ENCODE peak calls at places on chromosomes 13 and 19, in nine cellular contexts. U is tibial nerve; N is endodermal cell; I is pancreas; G is uterus; Q is tibial artery; O is CD4-positive, CD25-positive, alpha-beta regulatory T cell; Y is stomach; D is AG04450. M is an unnamed sample.

GRCh38 chr19:43809762-43810696 is 7.8 kb upstream of the LYPD5 start:
- DNase-seq in U (no peak), N (no peak), I (no peak), G (no peak), Q (no peak), O (peak), Y (no peak), D (peak), M (no peak)

GRCh38 chr13:51125495-51126226 is 14.6 kb upstream of the C13orf42 start:
- DNase-seq in U (no peak), N (peak), I (peak), G (peak), Q (peak), O (peak), Y (peak), D (peak), M (no peak)

GRCh38 chr13:77896977-77897376 is 21.7 kb downstream of the EDNRB start:
- DNase-seq in U (no peak), N (no peak), I (no peak), G (no peak), Q (no peak), O (no peak), Y (no peak), D (no peak), M (no peak)

GRCh38 chr13:69970521-69970920 is 137.1 kb upstream of the ATXN8OS start:
- DNase-seq in U (no peak), N (peak), I (no peak), G (no peak), Q (no peak), O (no peak), Y (no peak), D (no peak), M (peak)

GRCh38 chr13:65597839-65598818 is 1632.0 kb downstream of the PCDH9 start:
- DNase-seq in U (no peak), N (peak), I (no peak), G (no peak), Q (no peak), O (no peak), Y (no peak), D (peak), M (no peak)

GRCh38 chr13:105774739-105775460 is 760.6 kb downstream of the EFNB2 start:
- DNase-seq in U (no peak), N (peak), I (peak), G (no peak), Q (no peak), O (no peak), Y (no peak), D (no peak), M (peak)

GRCh38 chr19:35727053-35727955 is 9.5 kb downstream of the KMT2B start:
- DNase-seq in U (no peak), N (no peak), I (no peak), G (no peak), Q (no peak), O (no peak), Y (no peak), D (no peak), M (no peak)

GRCh38 chr19:57016491-57016890 is 103.3 kb upstream of the USP29 start:
- DNase-seq in U (no peak), N (no peak), I (no peak), G (no peak), Q (no peak), O (no peak), Y (no peak), D (no peak), M (no peak)

GRCh38 chr13:26502826-26503225 is 54.7 kb upstream of the WASF3 start:
- DNase-seq in U (no peak), N (peak), I (no peak), G (no peak), Q (peak), O (no peak), Y (no peak), D (peak), M (no peak)

GRCh38 chr13:96958286-96958891 is 35.9 kb downstream of the OXGR1 start:
- DNase-seq in U (no peak), N (no peak), I (peak), G (no peak), Q (no peak), O (no peak), Y (peak), D (no peak), M (no peak)

GRCh38 chr13:28047784-28048388 is 52.5 kb downstream of the FLT3 start:
- DNase-seq in U (no peak), N (no peak), I (no peak), G (no peak), Q (no peak), O (no peak), Y (no peak), D (no peak), M (peak)

GRCh38 chr13:32537580-32538233 is 888 bp downstream of the N4BP2L2 start:
- DNase-seq in U (no peak), N (peak), I (peak), G (peak), Q (peak), O (peak), Y (peak), D (no peak), M (no peak)

GRCh38 chr19:4379383-4380253 is 20.7 kb downstream of the SH3GL1 start:
- DNase-seq in U (no peak), N (no peak), I (peak), G (peak), Q (no peak), O (peak), Y (peak), D (no peak), M (peak)

GRCh38 chr19:49936549-49936948 is 7.2 kb upstream of the NUP62 start:
- DNase-seq in U (no peak), N (no peak), I (no peak), G (no peak), Q (no peak), O (no peak), Y (no peak), D (no peak), M (no peak)

GRCh38 chr19:38266981-38267597 is 2.7 kb downstream of the SPINT2 start:
- DNase-seq in U (no peak), N (no peak), I (no peak), G (no peak), Q (no peak), O (no peak), Y (no peak), D (peak), M (peak)

DNA sequence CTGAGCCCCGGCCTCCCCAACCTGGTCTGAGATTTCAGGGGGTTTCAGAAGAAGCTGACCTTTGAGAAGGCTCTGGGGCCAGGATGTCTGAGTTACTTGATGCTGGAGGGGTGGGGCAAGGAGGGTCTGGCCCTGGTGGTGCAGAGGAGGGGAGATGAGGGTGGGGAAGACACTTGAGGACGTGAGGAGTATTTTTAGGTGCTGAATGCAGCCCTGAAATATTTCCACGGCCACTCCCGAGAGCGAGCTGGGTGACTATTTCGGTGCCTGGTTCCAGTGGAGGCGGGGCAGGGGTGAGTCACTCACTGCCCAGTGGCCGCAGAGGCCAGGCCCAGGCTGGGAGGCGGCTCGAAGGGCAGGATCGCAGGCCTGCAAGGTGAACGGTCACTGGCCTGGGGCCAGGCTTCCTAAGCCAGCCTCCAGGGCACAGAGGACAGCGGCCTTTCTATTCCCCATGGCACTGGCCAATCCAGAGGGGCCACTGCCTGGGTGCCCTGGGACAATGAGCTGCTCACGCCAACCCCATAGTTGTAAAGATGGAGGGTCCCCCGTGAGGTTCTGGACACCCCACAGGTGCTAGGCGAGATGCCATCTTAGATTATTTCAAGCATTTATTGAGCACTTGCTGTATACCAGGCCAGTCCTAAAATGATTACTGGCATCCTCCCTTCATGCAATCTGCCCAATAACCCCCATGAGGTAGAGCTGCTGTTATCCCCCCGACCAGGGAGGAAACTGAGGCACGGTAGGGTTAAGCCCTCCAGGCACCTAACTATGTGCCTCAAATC is 19.7 kb upstream of the JUND start:
- DNase-seq in U (peak), N (peak), I (no peak), G (peak), Q (peak), O (no peak), Y (peak), D (no peak), M (no peak)
- H3K27ac ChIP-seq in U (peak), N (no peak), I (peak), G (peak), Q (peak), O (peak), Y (peak), D (peak), M (peak)

DNA sequence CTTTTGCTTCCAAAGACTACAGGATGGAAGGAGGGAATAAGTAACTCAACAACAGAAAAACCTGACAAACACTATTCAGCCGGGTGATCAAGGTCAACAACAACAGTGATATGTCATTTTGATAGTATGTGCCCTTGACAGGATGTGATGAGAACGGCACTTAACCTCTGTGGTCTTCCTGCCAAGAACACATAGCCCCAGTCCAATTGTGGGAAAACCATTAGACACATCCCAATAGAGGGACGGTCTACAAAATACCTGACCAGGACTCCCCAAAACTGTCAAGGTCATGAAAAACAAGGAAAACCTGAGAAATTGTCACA is 43.1 kb upstream of the AMER2 start:
- DNase-seq in U (no peak), N (no peak), I (no peak), G (no peak), Q (no peak), O (no peak), Y (no peak), D (no peak), M (no peak)
- H3K27ac ChIP-seq in U (no peak), N (no peak), I (no peak), G (no peak), Q (no peak), O (no peak), Y (no peak), D (no peak), M (no peak)

GRCh38 chr19:33306853-33307792 is 4.8 kb upstream of the CEBPA start:
- DNase-seq in U (no peak), N (no peak), I (peak), G (no peak), Q (no peak), O (no peak), Y (peak), D (no peak), M (no peak)

GRCh38 chr19:33303791-33304759 is 1.7 kb upstream of the CEBPA start:
- DNase-seq in U (no peak), N (no peak), I (no peak), G (no peak), Q (no peak), O (no peak), Y (peak), D (no peak), M (no peak)

GRCh38 chr19:33304760-33305647 is 2.7 kb upstream of the CEBPA start:
- DNase-seq in U (no peak), N (no peak), I (no peak), G (no peak), Q (no peak), O (no peak), Y (peak), D (no peak), M (no peak)

GRCh38 chr19:33302974-33303790 is 848 bp upstream of the CEBPA start:
- DNase-seq in U (no peak), N (peak), I (peak), G (peak), Q (peak), O (peak), Y (peak), D (no peak), M (no peak)

GRCh38 chr19:33306191-33306590 is 3.9 kb upstream of the CEBPA start:
- DNase-seq in U (no peak), N (no peak), I (no peak), G (no peak), Q (no peak), O (no peak), Y (no peak), D (no peak), M (no peak)
- H3K27ac ChIP-seq in U (no peak), N (no peak), I (no peak), G (no peak), Q (no peak), O (no peak), Y (no peak), D (no peak), M (no peak)

GRCh38 chr13:113935081-113935511 is 38.8 kb downstream of the C13orf46 start:
- DNase-seq in U (peak), N (peak), I (no peak), G (peak), Q (peak), O (no peak), Y (no peak), D (no peak), M (no peak)

GRCh38 chr13:113936166-113936565 is 37.7 kb downstream of the C13orf46 start:
- DNase-seq in U (no peak), N (no peak), I (no peak), G (no peak), Q (peak), O (no peak), Y (no peak), D (no peak), M (no peak)

GRCh38 chr13:113934576-113934975 is 39.3 kb downstream of the C13orf46 start:
- DNase-seq in U (peak), N (no peak), I (no peak), G (peak), Q (peak), O (no peak), Y (no peak), D (no peak), M (no peak)

GRCh38 chr13:113936566-113936965 is 37.3 kb downstream of the C13orf46 start:
- DNase-seq in U (no peak), N (no peak), I (no peak), G (no peak), Q (no peak), O (no peak), Y (no peak), D (no peak), M (no peak)

GRCh38 chr13:113935523-113935922 is 38.4 kb downstream of the C13orf46 start:
- DNase-seq in U (no peak), N (no peak), I (no peak), G (no peak), Q (no peak), O (no peak), Y (no peak), D (no peak), M (no peak)
- H3K27ac ChIP-seq in U (no peak), N (peak), I (no peak), G (peak), Q (peak), O (no peak), Y (no peak), D (no peak), M (no peak)

GRCh38 chr19:6616011-6616410 is 25.1 kb upstream of the CD70 start:
- DNase-seq in U (no peak), N (no peak), I (no peak), G (no peak), Q (no peak), O (no peak), Y (no peak), D (no peak), M (no peak)
- H3K27ac ChIP-seq in U (no peak), N (no peak), I (no peak), G (no peak), Q (no peak), O (no peak), Y (no peak), D (no peak), M (no peak)

GRCh38 chr19:23384858-23385257 is 10.4 kb downstream of the ZNF91 start:
- DNase-seq in U (no peak), N (no peak), I (no peak), G (no peak), Q (no peak), O (no peak), Y (no peak), D (no peak), M (no peak)

GRCh38 chr19:23381114-23381513 is 14.2 kb downstream of the ZNF91 start:
- DNase-seq in U (no peak), N (no peak), I (no peak), G (no peak), Q (no peak), O (no peak), Y (no peak), D (no peak), M (no peak)

GRCh38 chr19:23385404-23385803 is 9.9 kb downstream of the ZNF91 start:
- DNase-seq in U (no peak), N (no peak), I (no peak), G (no peak), Q (no peak), O (no peak), Y (no peak), D (no peak), M (no peak)

GRCh38 chr19:23384166-23384565 is 11.1 kb downstream of the ZNF91 start:
- DNase-seq in U (no peak), N (no peak), I (no peak), G (no peak), Q (no peak), O (no peak), Y (no peak), D (no peak), M (no peak)

DNA sequence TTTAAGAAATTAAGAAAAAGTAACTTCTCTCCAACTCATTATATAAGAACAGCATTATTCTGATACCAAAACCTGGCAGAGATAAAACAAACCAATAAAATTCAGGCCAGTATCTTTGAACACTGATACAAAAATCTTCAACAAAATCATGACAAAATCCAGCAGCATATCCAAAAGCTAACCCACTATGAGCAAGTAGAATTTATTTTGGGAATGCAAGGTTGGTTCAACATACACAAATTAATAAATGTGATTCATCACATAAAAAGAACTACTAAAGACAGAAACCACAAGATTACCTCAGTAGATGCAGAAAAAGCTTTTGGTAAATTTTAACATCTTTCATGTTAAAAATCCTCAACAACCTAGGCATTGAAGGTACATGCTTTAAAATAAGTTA is 12.3 kb downstream of the ZNF91 start:
- DNase-seq in U (no peak), N (no peak), I (no peak), G (no peak), Q (no peak), O (no peak), Y (no peak), D (no peak), M (no peak)
- H3K27ac ChIP-seq in U (no peak), N (no peak), I (no peak), G (no peak), Q (no peak), O (no peak), Y (no peak), D (no peak), M (no peak)

DNA sequence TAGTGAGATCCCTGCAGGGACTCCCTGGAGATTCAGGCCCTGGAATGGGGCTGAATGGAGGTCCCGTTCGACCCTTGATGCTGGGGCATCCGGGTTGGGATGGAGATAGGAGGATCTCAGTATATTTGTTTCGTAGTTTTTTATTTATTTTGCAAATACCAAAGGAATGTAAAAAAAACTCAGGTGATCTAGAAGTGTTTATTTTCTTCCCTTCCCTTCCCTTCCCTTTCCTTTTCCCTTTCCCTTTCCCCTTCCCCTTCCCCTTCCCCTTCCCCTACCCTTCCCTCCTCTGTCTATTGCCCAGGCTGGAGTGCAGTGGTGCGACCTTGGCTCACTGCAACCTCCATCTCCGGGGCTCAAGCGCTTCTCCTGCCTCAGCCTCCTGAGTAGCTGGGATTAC is 4.5 kb downstream of the GTPBP3 start:
- DNase-seq in U (no peak), N (no peak), I (no peak), G (no peak), Q (no peak), O (no peak), Y (no peak), D (no peak), M (no peak)
- H3K27ac ChIP-seq in U (no peak), N (no peak), I (no peak), G (no peak), Q (no peak), O (no peak), Y (no peak), D (no peak), M (no peak)